ENCODE peak calls at places on chromosomes 16 and 17, in ten cellular contexts. L, V, H, B, C, J, A, P, Z and Q are unnamed samples.

GRCh38 chr17:16215965-16216316 is 607 bp upstream of the NCOR1 start:
- DNase-seq in B (no peak), P (no peak), Z (no peak), A (peak; percentile 9), L (no peak), H (no peak), C (peak; percentile 36), J (no peak), V (no peak), Q (no peak)

GRCh38 chr17:65055708-65056638 is 567 bp downstream of the GNA13 start:
- DNase-seq in P (peak; percentile 51), A (peak; percentile 42), J (no peak), Z (peak; percentile 59), H (no peak), L (peak; percentile 44), V (peak; percentile 67), C (peak; percentile 62), B (peak; percentile 49), Q (peak; percentile 27)

GRCh38 chr16:67551972-67552371 is 10.4 kb upstream of the CTCF start:
- DNase-seq in P (no peak), H (no peak), L (no peak), B (no peak), Z (no peak), V (no peak), J (no peak), A (no peak), C (no peak), Q (no peak)

GRCh38 chr16:31327675-31328225 is 27.2 kb upstream of the ITGAX start:
- DNase-seq in B (no peak), C (no peak), V (no peak), H (no peak), L (no peak), J (no peak), Z (no peak), A (no peak), P (no peak), Q (no peak)

GRCh38 chr17:68248199-68248825 is 469 bp downstream of the AMZ2 start:
- DNase-seq in C (peak; percentile 59), B (no peak), V (peak; percentile 71), H (no peak), L (peak; percentile 30), P (no peak), Z (peak; percentile 66), A (no peak), J (no peak), Q (no peak)

GRCh38 chr16:89722392-89723278 is 1.3 kb downstream of the ZNF276 start:
- DNase-seq in B (peak; percentile 66), A (peak; percentile 73), P (no peak), V (peak; percentile 20), L (peak; percentile 55), C (peak; percentile 85), J (peak; percentile 46), Z (no peak), H (no peak), Q (peak; percentile 78)

GRCh38 chr16:50304467-50305440 is 38.4 kb downstream of the ADCY7 start:
- DNase-seq in V (no peak), H (no peak), A (no peak), P (no peak), B (peak; percentile 20), J (no peak), Z (no peak), C (no peak), L (no peak), Q (peak; percentile 49)

GRCh38 chr16:27332105-27332504 is 18.3 kb downstream of the IL4R start:
- DNase-seq in Z (no peak), C (no peak), L (no peak), J (no peak), B (no peak), H (no peak), P (no peak), A (no peak), V (no peak), Q (no peak)

GRCh38 chr16:2224183-2224486 is 744 bp downstream of the E4F1 start:
- DNase-seq in H (no peak), V (no peak), J (no peak), A (no peak), B (no peak), C (no peak), Z (no peak), P (no peak), L (no peak), Q (no peak)